ENCODE peak calls at places on chromosomes 4 and X, in seven cellular contexts. C is heart right ventricle, Z is AG09309, E is coronary artery, T is right lobe of liver, L is dorsolateral prefrontal cortex, W is pancreas. P is an unnamed sample.

GRCh38 chr4:154506253-154506652 is 14.7 kb upstream of the DCHS2 start:
- DNase-seq in E (no peak), W (no peak), T (no peak), C (no peak), Z (peak), L (no peak), P (peak)

GRCh38 chr4:23986270-23986669 is 96.4 kb upstream of the PPARGC1A start:
- DNase-seq in L (no peak), T (no peak), C (no peak), E (no peak), W (no peak), Z (no peak), P (no peak)

GRCh38 chrX:2500681-2501151 is at the start of the genes DHRSX and ZBED1:
- DNase-seq in W (peak), T (peak), L (no peak), C (peak), E (peak), Z (no peak), P (peak)

GRCh38 chr4:95728145-95728544 is 111.7 kb upstream of the PDHA2 start:
- DNase-seq in C (no peak), Z (no peak), L (no peak), E (no peak), T (no peak), W (no peak), P (peak)

GRCh38 chr4:56130609-56131150 is 181.9 kb downstream of the CEP135 start:
- DNase-seq in Z (no peak), T (no peak), W (no peak), C (no peak), E (no peak), L (no peak), P (peak)

GRCh38 chrX:11540532-11541377 is 125.0 kb downstream of the ARHGAP6 start:
- DNase-seq in L (no peak), E (no peak), T (no peak), Z (no peak), W (no peak), C (peak), P (no peak)

GRCh38 chr4:1154523-1155182 is 17.7 kb downstream of the SPON2 start:
- DNase-seq in L (no peak), Z (peak), E (peak), C (no peak), W (peak), T (no peak), P (no peak)

GRCh38 chr4:137576437-137576836 is 44.1 kb upstream of the PCDH18 start:
- DNase-seq in C (no peak), L (no peak), E (no peak), Z (peak), W (no peak), T (no peak), P (no peak)

GRCh38 chr4:24856586-24856985 is 56.3 kb downstream of the CCDC149 start:
- DNase-seq in L (no peak), E (peak), W (no peak), C (peak), T (no peak), Z (no peak), P (no peak)

GRCh38 chr4:673349-674091 is 556 bp downstream of the ATP5ME start:
- DNase-seq in T (peak), E (no peak), W (no peak), L (no peak), Z (no peak), C (peak), P (peak)

GRCh38 chrX:76453737-76454406 is 26.4 kb downstream of the MAGEE1 start:
- DNase-seq in L (no peak), W (peak), Z (no peak), E (no peak), C (no peak), T (no peak), P (no peak)

GRCh38 chr4:90994883-90995484 is 867.8 kb downstream of the CCSER1 start:
- DNase-seq in C (no peak), T (no peak), E (no peak), L (no peak), W (no peak), Z (no peak), P (no peak)

GRCh38 chrX:108131471-108131870 is 39.9 kb downstream of the ATG4A start:
- DNase-seq in W (no peak), Z (no peak), T (no peak), E (no peak), C (no peak), L (no peak), P (peak)

GRCh38 chrX:11629593-11630211 is 36.0 kb downstream of the ARHGAP6 start:
- DNase-seq in C (no peak), L (no peak), Z (peak), T (no peak), W (no peak), E (no peak), P (peak)

GRCh38 chr4:88630756-88631155 is 38.5 kb downstream of the HERC3 start:
- DNase-seq in T (no peak), W (no peak), Z (no peak), L (no peak), E (no peak), C (no peak), P (peak)

GRCh38 chrX:40171513-40172168 is 73.9 kb upstream of the BCOR start:
- DNase-seq in L (no peak), C (peak), E (peak), T (no peak), W (no peak), Z (no peak), P (peak)

GRCh38 chrX:119728487-119728886 is 29.9 kb upstream of the SOWAHD start:
- DNase-seq in W (no peak), T (no peak), C (no peak), L (no peak), E (no peak), Z (no peak), P (no peak)

GRCh38 chr4:145755802-145756201 is 75.9 kb downstream of the C4orf51 start:
- DNase-seq in Z (no peak), L (no peak), W (no peak), C (no peak), T (no peak), E (no peak), P (no peak)

GRCh38 chr4:73653695-73654106 is 33.5 kb upstream of the RASSF6 start:
- DNase-seq in E (no peak), W (peak), Z (no peak), T (peak), C (no peak), L (no peak), P (peak)

GRCh38 chrX:141652315-141652714 is 46.2 kb downstream of the SPANXD start:
- DNase-seq in W (no peak), C (no peak), E (no peak), L (no peak), Z (no peak), T (no peak), P (peak)

DNA sequence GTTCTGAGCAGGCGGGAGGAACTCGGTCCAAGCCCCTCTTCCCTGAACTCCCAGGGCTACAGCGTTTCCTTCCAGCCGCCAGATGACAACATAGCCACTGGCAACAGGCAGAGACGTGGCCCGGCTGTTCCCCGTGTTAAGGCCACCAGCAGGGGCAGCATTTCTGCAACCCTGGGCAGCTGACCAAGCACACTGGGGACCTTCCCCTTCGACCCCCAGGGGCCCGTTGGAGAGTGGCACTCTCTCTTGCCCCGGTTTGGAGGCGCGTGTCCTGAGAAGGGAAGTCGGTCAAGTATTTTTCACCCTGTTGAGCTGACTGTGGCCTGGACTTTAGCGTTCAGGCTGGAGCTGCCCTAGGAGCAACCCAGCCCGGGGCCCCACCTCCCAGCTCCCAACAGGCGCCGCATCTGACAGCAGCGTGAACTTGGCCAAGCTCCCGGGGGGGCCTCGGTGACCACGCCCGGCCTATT is 37.6 kb downstream of the ZBTB49 start:
- DNase-seq in W (no peak), Z (no peak), T (peak), C (peak), L (no peak), E (no peak), P (peak)
- TF ChIP-seq CTCF in W (no peak), Z (peak), T (peak), C (peak), L (no peak), E (no peak), P (no peak)

DNA sequence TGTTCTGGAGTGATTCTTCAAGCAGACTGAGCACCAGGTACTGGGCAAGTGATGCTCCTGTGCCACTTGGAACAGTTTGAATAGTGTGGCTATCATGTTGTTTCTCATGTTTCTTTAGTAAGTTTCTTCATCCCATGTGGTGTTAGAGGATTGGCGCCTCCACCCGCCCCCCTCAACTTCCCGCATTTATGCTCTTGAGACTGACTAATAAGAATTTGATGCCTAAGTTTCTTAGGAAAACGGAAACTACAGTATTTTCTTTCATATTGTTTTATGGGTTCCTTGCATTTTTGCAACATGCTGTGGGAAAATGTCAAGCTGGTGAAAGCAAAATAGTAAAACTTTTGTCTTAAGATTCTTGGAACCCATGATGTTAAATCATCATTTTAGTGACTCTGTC is 101.2 kb upstream of the SLC4A4 start:
- DNase-seq in C (no peak), E (no peak), T (no peak), Z (no peak), W (no peak), L (no peak), P (no peak)
- H3K4me3 ChIP-seq in C (no peak), E (no peak), T (no peak), Z (no peak), W (no peak), L (no peak), P (no peak)

GRCh38 chr4:113893546-113893945 is 85.9 kb downstream of the ARSJ start:
- DNase-seq in W (no peak), C (no peak), E (no peak), T (no peak), Z (no peak), L (no peak), P (peak)
- TF ChIP-seq CTCF in W (no peak), C (no peak), E (no peak), T (peak), Z (peak), L (no peak), P (peak)

GRCh38 chrX:106613277-106613676 is 1.5 kb downstream of the RADX start:
- DNase-seq in E (no peak), T (no peak), W (no peak), Z (no peak), L (no peak), C (no peak), P (no peak)
- H3K4me3 ChIP-seq in E (peak), T (no peak), W (peak), Z (no peak), L (peak), C (no peak), P (no peak)

DNA sequence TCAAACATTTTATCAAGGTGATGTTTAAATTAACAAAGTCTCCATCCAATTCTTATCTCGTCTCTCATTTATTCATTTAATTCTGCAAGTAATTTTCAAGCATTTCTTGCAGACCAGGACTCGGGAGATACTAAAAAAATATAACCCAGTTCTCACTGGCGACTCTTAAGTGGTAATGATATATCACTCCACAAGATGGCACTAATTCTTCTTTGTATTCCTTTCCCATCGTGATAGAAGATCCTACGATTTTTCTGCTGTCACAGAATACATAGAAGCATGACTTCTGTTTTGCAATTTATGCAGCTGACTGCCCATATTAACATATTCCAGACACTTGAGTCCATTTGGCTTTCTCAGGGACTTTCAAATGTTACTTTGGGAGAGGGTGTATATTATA is 64.0 kb upstream of the FGF13 start:
- DNase-seq in E (no peak), C (no peak), T (no peak), W (no peak), Z (no peak), L (no peak), P (peak)
- TF ChIP-seq CTCF in E (peak), C (no peak), T (peak), W (peak), Z (peak), L (peak), P (peak)

GRCh38 chrX:52983526-52983925 is 25.2 kb upstream of the FAM156A start:
- DNase-seq in C (no peak), L (no peak), E (no peak), Z (no peak), W (no peak), T (no peak), P (no peak)
- H3K4me3 ChIP-seq in C (peak), L (no peak), E (peak), Z (no peak), W (no peak), T (no peak), P (no peak)

DNA sequence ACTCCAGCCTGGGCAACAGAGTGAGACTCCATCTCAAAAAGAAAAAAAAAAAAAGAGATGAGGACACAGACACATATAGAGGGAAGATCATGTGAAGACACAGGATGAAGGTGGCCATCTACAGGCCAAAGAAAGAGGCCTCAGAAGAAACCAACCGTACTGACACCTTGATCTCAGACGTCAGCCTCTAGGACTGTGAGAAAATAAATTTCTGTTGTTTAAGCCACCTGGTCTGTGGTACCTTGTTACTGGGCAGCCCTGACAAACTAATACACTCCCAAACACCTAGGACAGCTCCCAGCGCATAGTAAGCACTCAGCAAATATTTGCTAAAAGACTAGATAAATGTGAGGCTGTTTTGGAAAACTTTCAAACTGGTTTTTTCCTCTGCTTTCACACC is 59.2 kb upstream of the SMIM10 start:
- DNase-seq in L (no peak), T (no peak), Z (no peak), E (no peak), C (no peak), W (no peak), P (no peak)
- TF ChIP-seq CTCF in L (no peak), T (no peak), Z (no peak), E (no peak), C (no peak), W (no peak), P (no peak)

GRCh38 chrX:74535633-74536141 is 78.7 kb downstream of the RLIM start:
- DNase-seq in L (peak), T (peak), Z (no peak), W (peak), E (peak), C (peak), P (peak)

GRCh38 chrX:74534569-74535038 is 79.8 kb downstream of the RLIM start:
- DNase-seq in Z (no peak), E (no peak), L (no peak), T (no peak), C (no peak), W (no peak), P (peak)

GRCh38 chrX:74536142-74537010 is 78.0 kb downstream of the RLIM start:
- DNase-seq in Z (no peak), E (peak), C (peak), T (peak), W (peak), L (peak), P (peak)

GRCh38 chrX:74537011-74537390 is 77.4 kb downstream of the RLIM start:
- DNase-seq in W (no peak), L (no peak), T (no peak), E (no peak), C (no peak), Z (no peak), P (no peak)

GRCh38 chrX:74535211-74535621 is 79.2 kb downstream of the RLIM start:
- DNase-seq in T (no peak), L (no peak), W (peak), Z (no peak), C (no peak), E (no peak), P (peak)
- H3K4me3 ChIP-seq in T (peak), L (peak), W (peak), Z (no peak), C (peak), E (peak), P (peak)